ENCODE peak calls at places on chromosome 10, in nine cellular contexts. G is kidney; P is NK-92 treated with Interleukin-12 subunit alpha and Interleukin-12 subunit beta, amount 100 ng/mL, for 24 hours; B is NCI-H2107; J is fibroblast of the conjunctiva; E is stimulated activated CD8-positive, alpha-beta memory T cell treated with anti-CD3 and anti-CD28 coated beads, Interleukin-12 subunit alpha, Interleukin-12 subunit beta, amount 100 ng/mL, for 1 hour; O is K562; N is Peyer's patch; Q is neural progenitor cell. W is an unnamed sample.

GRCh38 chr10:117532451-117533107 is 10.0 kb upstream of the EMX2 start:
- DNase-seq in G (no peak), P (no peak), B (no peak), J (no peak), E (no peak), O (no peak), N (no peak), Q (peak), W (no peak)

GRCh38 chr10:69321865-69322264 is 43.6 kb downstream of the HK1 start:
- DNase-seq in G (no peak), P (no peak), B (no peak), J (no peak), E (no peak), O (no peak), N (no peak), Q (no peak), W (no peak)

GRCh38 chr10:29658984-29659769 is 24.4 kb upstream of the SVIL start:
- DNase-seq in G (peak), P (peak), B (no peak), J (peak), E (peak), O (peak), N (peak), Q (peak), W (peak)

GRCh38 chr10:103476046-103476768 is 2.8 kb downstream of the CALHM3 start:
- DNase-seq in G (no peak), P (no peak), B (no peak), J (no peak), E (no peak), O (peak), N (no peak), Q (peak), W (no peak)

GRCh38 chr10:51743146-51743545 is 43.8 kb upstream of the CSTF2T start:
- DNase-seq in G (no peak), P (no peak), B (no peak), J (no peak), E (no peak), O (no peak), N (no peak), Q (peak), W (no peak)

GRCh38 chr10:93199221-93199681 is 125.6 kb downstream of the CYP26A1 start:
- DNase-seq in G (peak), P (no peak), B (no peak), J (no peak), E (no peak), O (no peak), N (peak), Q (peak), W (peak)

GRCh38 chr10:124551097-124551496 is 89.5 kb downstream of the LHPP start:
- DNase-seq in G (no peak), P (no peak), B (no peak), J (no peak), E (no peak), O (no peak), N (no peak), Q (no peak), W (no peak)

GRCh38 chr10:45373783-45374450 is at the start of gene ALOX5:
- DNase-seq in G (peak), P (no peak), B (no peak), J (no peak), E (no peak), O (peak), N (peak), Q (peak), W (peak)

GRCh38 chr10:34273340-34273739 is 541.8 kb downstream of the PARD3 start:
- DNase-seq in G (no peak), P (no peak), B (no peak), J (no peak), E (no peak), O (no peak), N (no peak), Q (no peak), W (no peak)

GRCh38 chr10:44897049-44897448 is 14.1 kb upstream of the TMEM72 start:
- DNase-seq in G (no peak), P (no peak), B (no peak), J (no peak), E (no peak), O (no peak), N (no peak), Q (no peak), W (no peak)

GRCh38 chr10:96656839-96657238 is 63.5 kb downstream of the PIK3AP1 start:
- DNase-seq in G (no peak), P (no peak), B (no peak), J (no peak), E (no peak), O (no peak), N (no peak), Q (no peak), W (no peak)

GRCh38 chr10:9301148-9301547 is 1246.7 kb downstream of the GATA3 start:
- DNase-seq in G (no peak), P (no peak), B (no peak), J (peak), E (no peak), O (no peak), N (no peak), Q (no peak), W (no peak)

GRCh38 chr10:127986543-127987466 is 79.9 kb downstream of the PTPRE start:
- DNase-seq in G (no peak), P (no peak), B (no peak), J (no peak), E (no peak), O (no peak), N (peak), Q (no peak), W (no peak)

GRCh38 chr10:130282492-130283233 is 146.5 kb downstream of the GLRX3 start:
- DNase-seq in G (no peak), P (no peak), B (no peak), J (no peak), E (no peak), O (no peak), N (no peak), Q (no peak), W (no peak)

GRCh38 chr10:71260622-71261325 is 48.4 kb downstream of the UNC5B start:
- DNase-seq in G (peak), P (no peak), B (no peak), J (peak), E (no peak), O (no peak), N (no peak), Q (peak), W (peak)

GRCh38 chr10:96691761-96692160 is 28.6 kb downstream of the PIK3AP1 start:
- DNase-seq in G (no peak), P (no peak), B (no peak), J (no peak), E (no peak), O (no peak), N (no peak), Q (no peak), W (no peak)

GRCh38 chr10:35191523-35191922 is 64.9 kb downstream of the CREM start:
- DNase-seq in G (no peak), P (no peak), B (no peak), J (no peak), E (no peak), O (peak), N (no peak), Q (no peak), W (no peak)

GRCh38 chr10:103395754-103396066 is 565 bp downstream of the ATP5MK start:
- DNase-seq in G (no peak), P (no peak), B (no peak), J (no peak), E (no peak), O (no peak), N (no peak), Q (peak), W (no peak)

GRCh38 chr10:34249634-34250033 is 565.5 kb downstream of the PARD3 start:
- DNase-seq in G (no peak), P (no peak), B (no peak), J (no peak), E (no peak), O (peak), N (no peak), Q (peak), W (no peak)

GRCh38 chr10:33315891-33316290 is 18.6 kb downstream of the NRP1 start:
- DNase-seq in G (no peak), P (no peak), B (no peak), J (no peak), E (no peak), O (no peak), N (no peak), Q (no peak), W (no peak)

GRCh38 chr10:87684001-87684628 is 24.4 kb downstream of the PAPSS2 start:
- DNase-seq in G (no peak), P (no peak), B (no peak), J (no peak), E (no peak), O (no peak), N (no peak), Q (no peak), W (no peak)

GRCh38 chr10:130472236-130472635 is 336.0 kb downstream of the GLRX3 start:
- DNase-seq in G (peak), P (no peak), B (no peak), J (no peak), E (no peak), O (no peak), N (no peak), Q (no peak), W (no peak)

GRCh38 chr10:21927601-21928000 is 75.9 kb downstream of the DNAJC1 start:
- DNase-seq in G (no peak), P (no peak), B (no peak), J (peak), E (no peak), O (no peak), N (no peak), Q (no peak), W (no peak)

GRCh38 chr10:78902815-78903214 is 166.0 kb upstream of the ZMIZ1 start:
- DNase-seq in G (no peak), P (no peak), B (no peak), J (no peak), E (no peak), O (no peak), N (peak), Q (no peak), W (no peak)

GRCh38 chr10:43708256-43708655 is 59.6 kb upstream of the ZNF32 start:
- DNase-seq in G (no peak), P (no peak), B (no peak), J (no peak), E (no peak), O (no peak), N (no peak), Q (no peak), W (peak)

GRCh38 chr10:79069325-79070090 is 742 bp downstream of the ZMIZ1 start:
- DNase-seq in G (peak), P (no peak), B (no peak), J (no peak), E (no peak), O (peak), N (peak), Q (peak), W (peak)

GRCh38 chr10:6769704-6770417 is 189.8 kb upstream of the PRKCQ start:
- DNase-seq in G (no peak), P (no peak), B (no peak), J (no peak), E (no peak), O (no peak), N (no peak), Q (no peak), W (no peak)

GRCh38 chr10:5738427-5738826 is 53.8 kb downstream of the TASOR2 start:
- DNase-seq in G (no peak), P (no peak), B (no peak), J (no peak), E (no peak), O (no peak), N (no peak), Q (no peak), W (no peak)

GRCh38 chr10:107166378-107166777 is 1.9 kb upstream of the SORCS1 start:
- DNase-seq in G (no peak), P (no peak), B (no peak), J (no peak), E (no peak), O (no peak), N (no peak), Q (peak), W (no peak)

GRCh38 chr10:131620314-131620713 is 280.5 kb upstream of the PPP2R2D start:
- DNase-seq in G (no peak), P (no peak), B (no peak), J (no peak), E (no peak), O (no peak), N (no peak), Q (no peak), W (no peak)

GRCh38 chr10:68348265-68348741 is 15.6 kb upstream of the PBLD start:
- DNase-seq in G (no peak), P (peak), B (no peak), J (peak), E (peak), O (peak), N (peak), Q (peak), W (no peak)

GRCh38 chr10:97210576-97210975 is 24.8 kb upstream of the SLIT1 start:
- DNase-seq in G (no peak), P (peak), B (peak), J (peak), E (peak), O (peak), N (peak), Q (peak), W (no peak)

GRCh38 chr10:18254692-18255091 is 114.5 kb downstream of the CACNB2 start:
- DNase-seq in G (no peak), P (no peak), B (no peak), J (no peak), E (no peak), O (no peak), N (no peak), Q (no peak), W (no peak)

GRCh38 chr10:132524443-132525285 is 12.9 kb upstream of the INPP5A start:
- DNase-seq in G (peak), P (no peak), B (no peak), J (no peak), E (no peak), O (no peak), N (peak), Q (no peak), W (no peak)

GRCh38 chr10:7872041-7872442 is 53.7 kb downstream of the TAF3 start:
- DNase-seq in G (no peak), P (no peak), B (peak), J (no peak), E (no peak), O (peak), N (no peak), Q (peak), W (no peak)

GRCh38 chr10:52541082-52541481 is 227.0 kb downstream of the DKK1 start:
- DNase-seq in G (no peak), P (no peak), B (no peak), J (peak), E (no peak), O (no peak), N (no peak), Q (no peak), W (no peak)

GRCh38 chr10:124014416-124015154 is 78.8 kb downstream of the CHST15 start:
- DNase-seq in G (peak), P (no peak), B (no peak), J (no peak), E (no peak), O (no peak), N (no peak), Q (no peak), W (no peak)

GRCh38 chr10:3499120-3499519 is 285.9 kb downstream of the KLF6 start:
- DNase-seq in G (no peak), P (no peak), B (no peak), J (no peak), E (no peak), O (no peak), N (no peak), Q (no peak), W (no peak)

GRCh38 chr10:3692331-3692860 is 92.6 kb downstream of the KLF6 start:
- DNase-seq in G (no peak), P (no peak), B (no peak), J (no peak), E (no peak), O (no peak), N (no peak), Q (no peak), W (no peak)

W was measured in upper lobe of right lung.